ENCODE peak calls at places on chromosome 11, in seven cellular contexts. Z is adrenal gland; Y is naive thymus-derived CD4-positive, alpha-beta T cell; P is iPS DF 6.9; C is dorsolateral prefrontal cortex; W is H1; A is mesendoderm. E is an unnamed sample.

GRCh38 chr11:18749681-18750319 is 23.8 kb upstream of the IGSF22 start:
- DNase-seq in C (peak; percentile 82), A (peak; percentile 75), Y (no peak), P (no peak), Z (peak; percentile 63), W (no peak), E (peak; percentile 57)

GRCh38 chr11:93000511-93001476 is 31.3 kb downstream of the MTNR1B start:
- DNase-seq in Z (peak; percentile 71), A (no peak), C (no peak), P (no peak), W (no peak), Y (no peak), E (peak; percentile 30)

GRCh38 chr11:126997196-126997595 is 3.4 kb downstream of the KIRREL3 start:
- DNase-seq in A (no peak), W (no peak), P (no peak), C (peak; percentile 54), Y (no peak), Z (no peak), E (peak; percentile 43)

GRCh38 chr11:16846305-16846704 is 107.9 kb downstream of the C11orf58 start:
- DNase-seq in Y (no peak), A (no peak), Z (no peak), P (no peak), W (no peak), C (no peak), E (no peak)

GRCh38 chr11:36564376-36565032 is 3.3 kb upstream of the RAG1 start:
- DNase-seq in W (peak; percentile 53), Y (no peak), A (peak; percentile 71), C (peak; percentile 53), P (no peak), Z (peak; percentile 40), E (peak; percentile 73)

GRCh38 chr11:35418282-35418846 is 994 bp downstream of the SLC1A2 start:
- DNase-seq in Z (no peak), C (peak; percentile 60), W (peak; percentile 72), P (no peak), Y (no peak), A (peak; percentile 53), E (no peak)

GRCh38 chr11:123973816-123974215 is 3.8 kb downstream of the OR10S1 start:
- DNase-seq in W (no peak), Z (no peak), A (no peak), P (no peak), Y (no peak), C (no peak), E (no peak)

GRCh38 chr11:109033627-109034340 is 368.9 kb downstream of the DDX10 start:
- DNase-seq in Z (peak; percentile 52), C (no peak), A (no peak), P (no peak), W (no peak), Y (no peak), E (no peak)

GRCh38 chr11:78363018-78363619 is 54.5 kb downstream of the GAB2 start:
- DNase-seq in W (no peak), C (no peak), Y (no peak), P (no peak), Z (no peak), A (no peak), E (no peak)

GRCh38 chr11:74647404-74647803 is 55.0 kb downstream of the POLD3 start:
- DNase-seq in Y (no peak), C (no peak), P (no peak), W (no peak), Z (no peak), A (no peak), E (no peak)

GRCh38 chr11:87215236-87215635 is 177.5 kb downstream of the TMEM135 start:
- DNase-seq in Z (no peak), W (no peak), P (no peak), Y (no peak), C (no peak), A (no peak), E (no peak)

DNA sequence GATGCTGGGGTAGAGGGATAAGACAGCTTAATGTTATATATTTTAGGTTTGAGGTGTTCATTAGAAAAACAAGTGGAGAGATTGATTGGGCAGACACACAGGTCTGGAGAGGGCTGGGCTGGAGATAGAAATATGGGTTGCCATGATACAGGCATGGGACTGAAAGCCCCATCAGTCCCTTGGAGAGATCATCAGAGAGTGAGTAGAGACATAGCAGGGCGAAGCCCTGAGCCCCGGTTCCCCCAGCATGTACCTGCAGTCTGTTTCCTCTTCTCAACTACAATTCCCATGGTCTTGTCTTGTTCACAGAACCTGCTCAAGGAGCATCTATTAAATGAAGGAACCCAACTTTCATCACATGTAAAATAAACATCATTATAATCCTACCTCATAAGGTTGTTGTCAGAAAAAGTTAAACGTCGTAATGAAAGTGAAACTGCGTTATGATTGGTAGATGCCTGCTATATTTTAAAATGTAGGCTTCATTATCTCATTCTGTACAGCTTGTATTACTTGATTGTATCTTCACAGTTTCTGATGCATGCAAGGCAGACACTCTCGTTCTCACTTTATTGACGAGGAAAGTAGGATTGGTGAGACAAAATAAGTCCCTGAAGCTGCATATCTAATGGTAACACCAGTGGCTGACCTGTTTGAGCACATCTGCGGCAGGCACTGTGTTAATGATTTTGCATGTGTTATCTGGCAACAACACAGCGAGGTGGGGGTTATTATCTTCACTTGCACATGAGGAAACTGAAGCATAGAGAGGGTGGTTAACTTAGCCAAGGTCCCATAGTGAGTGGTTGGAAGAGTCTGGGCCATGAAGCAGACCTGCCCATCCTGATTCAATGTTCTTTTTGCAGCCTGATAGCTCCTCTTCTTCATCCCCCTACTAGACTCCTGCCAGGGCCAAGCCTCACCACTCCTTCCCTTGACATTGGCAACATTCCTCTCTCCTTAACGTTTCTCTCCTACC is 63.5 kb downstream of the ENDOD1 start:
- DNase-seq in A (no peak), W (no peak), C (no peak), Z (no peak), P (no peak), Y (no peak), E (no peak)
- H3K4me3 ChIP-seq in A (no peak overlapping the region), W (no peak overlapping the region), C (no peak overlapping the region), Z (no peak overlapping the region), P (no peak overlapping the region), Y (peak overlapping the region; percentile 23), E (no peak overlapping the region)

GRCh38 chr11:130761560-130762220 is 154.6 kb downstream of the SNX19 start:
- DNase-seq in C (no peak), W (no peak), Y (no peak), A (peak; percentile 79), P (no peak), Z (no peak), E (no peak)

GRCh38 chr11:130763087-130763980 is 152.9 kb downstream of the SNX19 start:
- DNase-seq in W (no peak), A (no peak), C (no peak), P (no peak), Z (no peak), Y (no peak), E (no peak)

GRCh38 chr11:130765369-130765768 is 150.9 kb downstream of the SNX19 start:
- DNase-seq in Y (no peak), C (no peak), A (no peak), W (no peak), Z (no peak), P (no peak), E (no peak)

GRCh38 chr11:130762342-130763037 is 153.8 kb downstream of the SNX19 start:
- DNase-seq in C (no peak), W (no peak), P (no peak), Y (no peak), Z (no peak), A (no peak), E (no peak)

DNA sequence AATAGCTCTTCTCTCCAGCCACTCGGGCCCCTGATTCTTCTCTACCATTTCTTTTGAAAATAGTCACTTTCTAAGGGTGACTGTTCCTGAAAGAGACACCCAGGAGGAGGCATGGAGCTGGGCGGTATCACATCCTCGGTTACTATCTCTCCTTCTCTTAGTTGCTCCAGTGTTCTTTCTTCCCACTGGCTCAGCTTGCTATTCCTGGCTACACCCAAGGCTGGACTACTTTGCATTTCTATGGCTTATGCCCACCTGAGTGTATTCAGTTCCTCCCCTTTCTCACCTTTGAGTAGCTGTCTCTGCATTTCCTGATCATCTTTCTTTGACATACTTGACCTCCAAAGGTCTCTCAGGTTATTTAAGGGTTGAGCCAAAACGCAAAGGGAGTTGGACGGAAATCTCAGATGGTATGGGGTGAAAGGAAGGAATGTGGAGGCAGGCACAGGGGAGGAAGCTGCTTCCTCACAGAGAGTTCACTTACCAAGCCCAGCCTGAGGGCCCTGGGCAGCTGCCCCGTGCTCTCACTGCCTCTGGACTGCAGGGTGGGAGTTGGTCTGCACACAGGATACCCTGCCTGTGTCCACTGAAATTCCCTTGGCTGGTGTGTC is 155.7 kb downstream of the SNX19 start:
- DNase-seq in Z (no peak), W (no peak), C (no peak), P (peak; percentile 20), Y (no peak), A (peak; percentile 39), E (no peak)
- H3K27me3 ChIP-seq in Z (no peaks in the 10 kb centered on the region), W (no peaks in the 10 kb centered on the region), C (no peaks in the 10 kb centered on the region), P (no peaks in the 10 kb centered on the region), Y (no peaks in the 10 kb centered on the region), A (no peaks in the 10 kb centered on the region), E (no peaks in the 10 kb centered on the region)

GRCh38 chr11:63491614-63492372 is 826 bp upstream of the PLAAT5 start:
- DNase-seq in C (no peak), A (peak; percentile 68), Z (no peak), W (no peak), P (no peak), Y (no peak), E (peak; percentile 22)

GRCh38 chr11:63488789-63489188 is 2.2 kb downstream of the PLAAT5 start:
- DNase-seq in P (no peak), W (no peak), A (no peak), Y (no peak), Z (no peak), C (no peak), E (no peak)

GRCh38 chr11:63491240-63491587 is 247 bp upstream of the PLAAT5 start:
- DNase-seq in C (no peak), Y (no peak), P (no peak), A (peak; percentile 54), Z (no peak), W (no peak), E (no peak)

GRCh38 chr11:63490551-63491239 is at the start of gene PLAAT5:
- DNase-seq in C (no peak), Z (no peak), Y (no peak), P (no peak), A (peak; percentile 84), W (peak; percentile 73), E (no peak)

DNA sequence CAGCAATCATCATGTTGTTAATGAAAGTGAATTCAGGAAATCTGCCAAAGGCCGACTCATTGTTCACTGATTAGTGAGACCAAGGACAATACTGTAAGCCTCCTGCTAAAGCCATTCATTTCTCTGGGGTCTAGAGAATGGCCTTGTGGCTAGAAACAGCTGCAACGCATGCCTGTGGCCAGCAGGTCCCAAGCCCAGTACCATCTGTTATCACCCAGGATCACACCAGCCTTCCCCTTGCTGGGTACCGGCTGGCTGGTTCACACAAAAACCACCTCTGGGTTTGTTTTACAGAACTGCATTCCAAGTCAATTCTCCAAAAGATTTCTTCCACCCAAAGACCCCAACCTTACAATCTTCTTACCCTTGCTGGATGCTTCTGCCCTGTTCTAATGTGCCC is 1.1 kb downstream of the PLAAT5 start:
- DNase-seq in W (no peak), A (peak; percentile 89), Z (peak; percentile 51), Y (no peak), C (no peak), P (no peak), E (peak; percentile 91)
- H3K27ac ChIP-seq in W (peak overlapping the region; percentile 1), A (peak overlapping the region; percentile 85), Z (no peak overlapping the region), Y (no peak overlapping the region), C (peak overlapping the region; percentile 89), P (no peak overlapping the region), E (peak overlapping the region; percentile 57)

DNA sequence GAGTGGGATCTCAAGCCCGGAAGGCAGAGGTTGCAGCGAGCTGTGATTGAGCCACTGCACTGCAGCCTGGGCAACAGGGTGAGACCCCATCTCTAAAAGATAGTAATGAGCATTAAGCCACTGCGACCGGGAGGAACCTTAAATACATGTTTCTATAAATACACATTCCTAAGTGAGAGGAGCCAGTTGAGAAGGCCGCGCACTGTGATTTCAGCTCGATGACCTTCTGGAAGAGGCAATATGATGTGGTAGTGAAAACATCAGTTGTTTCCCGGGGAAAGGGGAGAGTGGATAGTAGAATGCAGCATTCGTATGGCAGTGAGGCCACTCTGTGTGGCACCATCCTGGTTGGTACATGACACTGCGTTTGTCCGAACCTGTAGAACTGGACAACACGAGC is 18.0 kb downstream of the PTDSS2 start:
- DNase-seq in C (no peak), Z (no peak), P (no peak), A (no peak), W (no peak), Y (no peak), E (no peak)
- H3K4me3 ChIP-seq in C (no peak overlapping the region), Z (no peak overlapping the region), P (no peak overlapping the region), A (no peak overlapping the region), W (no peak overlapping the region), Y (no peak overlapping the region), E (no peak overlapping the region)

E was measured in SJCRH30.